ENCODE peak calls at places on chromosomes 4 and X, in ten cellular contexts. One of them, this sample, is unnamed.

GRCh38 chrX:1618689-1619088 is 3.8 kb downstream of the ASMT start:
- DNase-seq in esophagus squamous epithelium: no peak
- DNase-seq in AG04449: no peak
- DNase-seq in left lung: peak; percentile 5
- DNase-seq in astrocyte: no peak
- DNase-seq in A549: no peak
- DNase-seq in MM.1S: no peak
- DNase-seq in AG10803: no peak
- DNase-seq in left ventricle myocardium inferior: no peak
- DNase-seq in WERI-Rb-1: peak; percentile 91
- DNase-seq in this sample: no peak

GRCh38 chr4:110854021-110854678 is 231.3 kb upstream of the PITX2 start:
- DNase-seq in astrocyte: peak; percentile 91
- DNase-seq in AG04449: peak; percentile 93
- DNase-seq in A549: no peak
- DNase-seq in esophagus squamous epithelium: no peak
- DNase-seq in WERI-Rb-1: no peak
- DNase-seq in left lung: no peak
- DNase-seq in MM.1S: no peak
- DNase-seq in left ventricle myocardium inferior: no peak
- DNase-seq in AG10803: peak; percentile 96
- DNase-seq in this sample: no peak

GRCh38 chr4:139242511-139243051 is 37.4 kb downstream of the MGARP start:
- DNase-seq in AG10803: peak; percentile 70
- DNase-seq in left ventricle myocardium inferior: no peak
- DNase-seq in MM.1S: peak; percentile 82
- DNase-seq in esophagus squamous epithelium: no peak
- DNase-seq in AG04449: peak; percentile 28
- DNase-seq in WERI-Rb-1: no peak
- DNase-seq in A549: no peak
- DNase-seq in left lung: no peak
- DNase-seq in astrocyte: peak; percentile 76
- DNase-seq in this sample: no peak

GRCh38 chr4:16636304-16636703 is 262.1 kb downstream of the LDB2 start:
- DNase-seq in left lung: no peak
- DNase-seq in left ventricle myocardium inferior: no peak
- DNase-seq in MM.1S: no peak
- DNase-seq in astrocyte: no peak
- DNase-seq in esophagus squamous epithelium: no peak
- DNase-seq in AG10803: no peak
- DNase-seq in AG04449: no peak
- DNase-seq in WERI-Rb-1: no peak
- DNase-seq in A549: no peak
- DNase-seq in this sample: no peak

GRCh38 chr4:13539047-13539720 is 5.1 kb downstream of the NKX3-2 start:
- DNase-seq in left lung: peak; percentile 71
- DNase-seq in A549: no peak
- DNase-seq in MM.1S: no peak
- DNase-seq in WERI-Rb-1: no peak
- DNase-seq in left ventricle myocardium inferior: no peak
- DNase-seq in AG04449: no peak
- DNase-seq in esophagus squamous epithelium: no peak
- DNase-seq in AG10803: no peak
- DNase-seq in astrocyte: no peak
- DNase-seq in this sample: no peak

GRCh38 chrX:107450823-107451509 is 1.5 kb downstream of the FRMPD3 start:
- DNase-seq in AG10803: no peak
- DNase-seq in esophagus squamous epithelium: no peak
- DNase-seq in left lung: no peak
- DNase-seq in MM.1S: no peak
- DNase-seq in A549: peak; percentile 16
- DNase-seq in astrocyte: no peak
- DNase-seq in AG04449: no peak
- DNase-seq in WERI-Rb-1: peak; percentile 59
- DNase-seq in left ventricle myocardium inferior: no peak
- DNase-seq in this sample: no peak

GRCh38 chrX:148288451-148288850 is 212.0 kb upstream of the AFF2 start:
- DNase-seq in AG10803: no peak
- DNase-seq in esophagus squamous epithelium: no peak
- DNase-seq in left lung: no peak
- DNase-seq in AG04449: no peak
- DNase-seq in MM.1S: no peak
- DNase-seq in A549: no peak
- DNase-seq in left ventricle myocardium inferior: no peak
- DNase-seq in astrocyte: no peak
- DNase-seq in WERI-Rb-1: no peak
- DNase-seq in this sample: no peak

GRCh38 chr4:31059753-31060522 is 339.8 kb downstream of the PCDH7 start:
- DNase-seq in MM.1S: no peak
- DNase-seq in left ventricle myocardium inferior: no peak
- DNase-seq in esophagus squamous epithelium: no peak
- DNase-seq in AG04449: no peak
- DNase-seq in WERI-Rb-1: no peak
- DNase-seq in left lung: no peak
- DNase-seq in A549: no peak
- DNase-seq in AG10803: no peak
- DNase-seq in astrocyte: peak; percentile 67
- DNase-seq in this sample: no peak

GRCh38 chr4:15349426-15349825 is 78.4 kb upstream of the C1QTNF7 start:
- DNase-seq in AG04449: no peak
- DNase-seq in astrocyte: peak; percentile 18
- DNase-seq in left ventricle myocardium inferior: no peak
- DNase-seq in esophagus squamous epithelium: no peak
- DNase-seq in left lung: no peak
- DNase-seq in AG10803: peak; percentile 50
- DNase-seq in MM.1S: no peak
- DNase-seq in A549: no peak
- DNase-seq in WERI-Rb-1: no peak
- DNase-seq in this sample: no peak

GRCh38 chr4:53313510-53313909 is 52.4 kb downstream of the SCFD2 start:
- DNase-seq in AG04449: no peak
- DNase-seq in AG10803: peak; percentile 50
- DNase-seq in A549: peak; percentile 5
- DNase-seq in esophagus squamous epithelium: no peak
- DNase-seq in left ventricle myocardium inferior: no peak
- DNase-seq in WERI-Rb-1: peak; percentile 52
- DNase-seq in left lung: no peak
- DNase-seq in astrocyte: peak; percentile 8
- DNase-seq in MM.1S: no peak
- DNase-seq in this sample: no peak

GRCh38 chr4:184237612-184238011 is 19.9 kb upstream of the ENPP6 start:
- DNase-seq in AG10803: no peak
- DNase-seq in WERI-Rb-1: no peak
- DNase-seq in astrocyte: no peak
- DNase-seq in A549: no peak
- DNase-seq in esophagus squamous epithelium: no peak
- DNase-seq in MM.1S: no peak
- DNase-seq in left ventricle myocardium inferior: no peak
- DNase-seq in AG04449: no peak
- DNase-seq in left lung: no peak
- DNase-seq in this sample: no peak

GRCh38 chr4:81599646-81600231 is 128.0 kb upstream of the RASGEF1B start:
- DNase-seq in astrocyte: no peak
- DNase-seq in MM.1S: no peak
- DNase-seq in AG04449: no peak
- DNase-seq in A549: no peak
- DNase-seq in WERI-Rb-1: no peak
- DNase-seq in left ventricle myocardium inferior: no peak
- DNase-seq in AG10803: no peak
- DNase-seq in esophagus squamous epithelium: no peak
- DNase-seq in left lung: no peak
- DNase-seq in this sample: no peak

GRCh38 chr4:39083164-39083563 is 21.1 kb downstream of the KLHL5 start:
- DNase-seq in AG10803: peak; percentile 45
- DNase-seq in MM.1S: no peak
- DNase-seq in WERI-Rb-1: no peak
- DNase-seq in astrocyte: peak; percentile 68
- DNase-seq in left lung: no peak
- DNase-seq in A549: no peak
- DNase-seq in AG04449: no peak
- DNase-seq in left ventricle myocardium inferior: no peak
- DNase-seq in esophagus squamous epithelium: no peak
- DNase-seq in this sample: no peak

GRCh38 chr4:127708985-127709384 is 21.2 kb upstream of the SLC25A31 start:
- DNase-seq in AG04449: no peak
- DNase-seq in MM.1S: no peak
- DNase-seq in left ventricle myocardium inferior: no peak
- DNase-seq in left lung: no peak
- DNase-seq in A549: peak; percentile 38
- DNase-seq in astrocyte: peak; percentile 84
- DNase-seq in AG10803: peak; percentile 42
- DNase-seq in WERI-Rb-1: no peak
- DNase-seq in esophagus squamous epithelium: peak; percentile 1
- DNase-seq in this sample: no peak
- H3K4me3 ChIP-seq in AG04449: no peak overlapping the region
- H3K4me3 ChIP-seq in MM.1S: no peak overlapping the region
- H3K4me3 ChIP-seq in left ventricle myocardium inferior: no peak overlapping the region
- H3K4me3 ChIP-seq in left lung: no peak overlapping the region
- H3K4me3 ChIP-seq in A549: no peak overlapping the region
- H3K4me3 ChIP-seq in astrocyte: no peak overlapping the region
- H3K4me3 ChIP-seq in AG10803: no peak overlapping the region
- H3K4me3 ChIP-seq in WERI-Rb-1: no peak overlapping the region
- H3K4me3 ChIP-seq in esophagus squamous epithelium: no peak overlapping the region
- H3K4me3 ChIP-seq in this sample: no peak overlapping the region

DNA sequence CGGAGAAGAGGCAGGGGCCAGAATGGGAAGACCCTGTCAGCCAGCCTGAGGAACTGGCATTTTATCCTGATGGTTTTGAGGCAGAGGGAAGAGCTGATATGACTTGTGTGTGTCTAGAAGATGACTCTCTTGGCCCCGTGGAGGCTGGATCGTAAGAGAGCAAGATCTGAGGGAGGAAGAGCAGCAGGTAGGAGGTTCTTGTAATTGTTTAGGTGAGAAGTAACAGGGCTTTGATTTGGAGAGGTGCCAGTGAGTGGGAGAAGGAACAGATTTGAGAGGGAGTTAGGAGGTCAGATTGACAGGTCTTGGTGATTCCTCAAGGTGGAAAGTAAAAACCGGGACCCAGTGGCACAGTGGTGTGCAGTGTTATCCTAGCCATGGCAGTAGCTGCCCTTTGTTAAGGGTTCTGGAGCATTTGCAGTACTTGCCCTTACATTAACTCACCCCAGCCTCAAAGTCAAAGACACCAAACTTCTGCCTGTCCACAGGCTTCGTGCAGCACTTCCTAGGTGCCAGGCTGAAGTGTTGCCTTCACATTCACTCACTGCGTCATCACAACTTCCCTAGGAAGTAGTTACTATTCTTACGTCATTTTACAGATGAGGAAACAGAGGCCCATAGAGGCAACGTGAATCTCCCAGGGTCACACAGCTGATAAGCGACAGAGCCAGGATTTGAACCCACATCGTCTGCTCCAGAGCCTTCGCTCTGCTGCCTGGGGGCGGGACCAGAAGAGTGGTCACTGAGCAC is 23.7 kb downstream of the RTL5 start:
- DNase-seq in astrocyte: no peak
- DNase-seq in esophagus squamous epithelium: no peak
- DNase-seq in AG10803: no peak
- DNase-seq in left ventricle myocardium inferior: no peak
- DNase-seq in MM.1S: no peak
- DNase-seq in WERI-Rb-1: no peak
- DNase-seq in AG04449: no peak
- DNase-seq in A549: no peak
- DNase-seq in left lung: no peak
- DNase-seq in this sample: no peak
- H3K4me3 ChIP-seq in astrocyte: no peak overlapping the region
- H3K4me3 ChIP-seq in esophagus squamous epithelium: no peak overlapping the region
- H3K4me3 ChIP-seq in AG10803: no peak overlapping the region
- H3K4me3 ChIP-seq in left ventricle myocardium inferior: no peak overlapping the region
- H3K4me3 ChIP-seq in MM.1S: no peak overlapping the region
- H3K4me3 ChIP-seq in WERI-Rb-1: no peak overlapping the region
- H3K4me3 ChIP-seq in AG04449: no peak overlapping the region
- H3K4me3 ChIP-seq in A549: no peak overlapping the region
- H3K4me3 ChIP-seq in left lung: no peak overlapping the region
- H3K4me3 ChIP-seq in this sample: no peak overlapping the region

GRCh38 chr4:40193578-40193977 is 3.3 kb upstream of the RHOH start:
- DNase-seq in WERI-Rb-1: peak; percentile 22
- DNase-seq in left ventricle myocardium inferior: no peak
- DNase-seq in left lung: no peak
- DNase-seq in AG10803: no peak
- DNase-seq in A549: no peak
- DNase-seq in esophagus squamous epithelium: no peak
- DNase-seq in MM.1S: no peak
- DNase-seq in astrocyte: no peak
- DNase-seq in AG04449: no peak
- DNase-seq in this sample: no peak

GRCh38 chr4:40196260-40196659 is 571 bp upstream of the RHOH start:
- DNase-seq in astrocyte: no peak
- DNase-seq in AG10803: no peak
- DNase-seq in WERI-Rb-1: no peak
- DNase-seq in esophagus squamous epithelium: no peak
- DNase-seq in A549: no peak
- DNase-seq in AG04449: no peak
- DNase-seq in MM.1S: peak; percentile 89
- DNase-seq in left ventricle myocardium inferior: no peak
- DNase-seq in left lung: no peak
- DNase-seq in this sample: no peak

GRCh38 chr4:40195182-40196177 is 1.4 kb upstream of the RHOH start:
- DNase-seq in WERI-Rb-1: no peak
- DNase-seq in left ventricle myocardium inferior: no peak
- DNase-seq in left lung: no peak
- DNase-seq in MM.1S: peak; percentile 58
- DNase-seq in AG04449: no peak
- DNase-seq in esophagus squamous epithelium: no peak
- DNase-seq in A549: no peak
- DNase-seq in astrocyte: no peak
- DNase-seq in AG10803: no peak
- DNase-seq in this sample: no peak

GRCh38 chr4:40193018-40193571 is 3.7 kb upstream of the RHOH start:
- DNase-seq in WERI-Rb-1: no peak
- DNase-seq in left lung: no peak
- DNase-seq in MM.1S: peak; percentile 70
- DNase-seq in left ventricle myocardium inferior: no peak
- DNase-seq in AG04449: no peak
- DNase-seq in esophagus squamous epithelium: no peak
- DNase-seq in A549: no peak
- DNase-seq in AG10803: no peak
- DNase-seq in astrocyte: no peak
- DNase-seq in this sample: no peak

GRCh38 chr4:40194602-40195161 is 2.1 kb upstream of the RHOH start:
- DNase-seq in left ventricle myocardium inferior: no peak
- DNase-seq in astrocyte: no peak
- DNase-seq in AG10803: no peak
- DNase-seq in WERI-Rb-1: no peak
- DNase-seq in esophagus squamous epithelium: no peak
- DNase-seq in AG04449: no peak
- DNase-seq in A549: no peak
- DNase-seq in left lung: no peak
- DNase-seq in MM.1S: peak; percentile 82
- DNase-seq in this sample: no peak
- H3K4me3 ChIP-seq in left ventricle myocardium inferior: no peak overlapping the region
- H3K4me3 ChIP-seq in astrocyte: no peak overlapping the region
- H3K4me3 ChIP-seq in AG10803: no peak overlapping the region
- H3K4me3 ChIP-seq in WERI-Rb-1: no peak overlapping the region
- H3K4me3 ChIP-seq in esophagus squamous epithelium: no peak overlapping the region
- H3K4me3 ChIP-seq in AG04449: no peak overlapping the region
- H3K4me3 ChIP-seq in A549: no peak overlapping the region
- H3K4me3 ChIP-seq in left lung: no peak overlapping the region
- H3K4me3 ChIP-seq in MM.1S: peak overlapping the region; percentile 83
- H3K4me3 ChIP-seq in this sample: no peak overlapping the region

DNA sequence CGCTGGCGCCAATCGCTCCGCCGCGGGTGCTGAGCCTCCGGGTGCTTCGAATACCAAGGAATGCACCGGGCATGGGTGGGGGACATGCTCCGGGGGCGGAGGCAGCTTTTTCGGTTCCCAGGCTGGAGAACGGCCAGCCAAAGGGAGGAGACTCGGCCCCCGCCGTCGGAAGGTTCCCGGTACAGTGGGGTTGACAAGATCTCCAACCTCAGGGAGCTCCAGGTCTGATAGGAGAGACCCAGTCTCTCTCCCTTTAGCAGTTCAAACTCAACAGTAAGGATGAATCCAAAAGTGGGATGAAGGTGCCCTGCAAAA is 29.1 kb upstream of the BCORL1 start:
- DNase-seq in esophagus squamous epithelium: no peak
- DNase-seq in A549: no peak
- DNase-seq in left ventricle myocardium inferior: no peak
- DNase-seq in AG04449: no peak
- DNase-seq in astrocyte: no peak
- DNase-seq in AG10803: no peak
- DNase-seq in left lung: no peak
- DNase-seq in MM.1S: no peak
- DNase-seq in WERI-Rb-1: no peak
- DNase-seq in this sample: no peak
- H3K4me3 ChIP-seq in esophagus squamous epithelium: peak overlapping the region; percentile 41
- H3K4me3 ChIP-seq in A549: no peak overlapping the region
- H3K4me3 ChIP-seq in left ventricle myocardium inferior: peak overlapping the region; percentile 56
- H3K4me3 ChIP-seq in AG04449: no peak overlapping the region
- H3K4me3 ChIP-seq in astrocyte: no peak overlapping the region
- H3K4me3 ChIP-seq in AG10803: no peak overlapping the region
- H3K4me3 ChIP-seq in left lung: peak overlapping the region; percentile 35
- H3K4me3 ChIP-seq in MM.1S: peak overlapping the region; percentile 55
- H3K4me3 ChIP-seq in WERI-Rb-1: no peak overlapping the region
- H3K4me3 ChIP-seq in this sample: no peak overlapping the region